ENCODE peak calls at places on chromosomes 13 and 19, in four cellular contexts. One of them, this sample, is unnamed.

GRCh38 chr19:54478677-54479266 is 5.7 kb upstream of the CDC42EP5 start:
- DNase-seq in fibroblast of lung: peak; percentile 54
- DNase-seq in astrocyte of the spinal cord: peak; percentile 41
- DNase-seq in fibroblast of villous mesenchyme: peak; percentile 53
- DNase-seq in this sample: peak; percentile 63

GRCh38 chr19:5046339-5047039 is 77.6 kb downstream of the KDM4B start:
- DNase-seq in fibroblast of lung: no peak
- DNase-seq in astrocyte of the spinal cord: peak; percentile 60
- DNase-seq in fibroblast of villous mesenchyme: peak; percentile 59
- DNase-seq in this sample: no peak

GRCh38 chr13:50613356-50613831 is 230.1 kb downstream of the DLEU7 start:
- DNase-seq in fibroblast of lung: peak; percentile 49
- DNase-seq in astrocyte of the spinal cord: peak; percentile 34
- DNase-seq in fibroblast of villous mesenchyme: no peak
- DNase-seq in this sample: peak; percentile 12

GRCh38 chr19:11268783-11269267 is 6.5 kb upstream of the DOCK6 start:
- DNase-seq in fibroblast of lung: peak; percentile 79
- DNase-seq in astrocyte of the spinal cord: peak; percentile 86
- DNase-seq in fibroblast of villous mesenchyme: peak; percentile 92
- DNase-seq in this sample: peak; percentile 90

GRCh38 chr13:90185734-90186133 is 1161.8 kb upstream of the MIR17HG start:
- DNase-seq in fibroblast of lung: no peak
- DNase-seq in astrocyte of the spinal cord: no peak
- DNase-seq in fibroblast of villous mesenchyme: no peak
- DNase-seq in this sample: no peak

GRCh38 chr19:10420444-10421239 is at the start of gene PDE4A:
- DNase-seq in fibroblast of lung: no peak
- DNase-seq in astrocyte of the spinal cord: no peak
- DNase-seq in fibroblast of villous mesenchyme: peak; percentile 40
- DNase-seq in this sample: peak; percentile 41

GRCh38 chr13:111329641-111330040 is 9.2 kb downstream of the TEX29 start:
- DNase-seq in fibroblast of lung: no peak
- DNase-seq in astrocyte of the spinal cord: no peak
- DNase-seq in fibroblast of villous mesenchyme: no peak
- DNase-seq in this sample: no peak

GRCh38 chr13:107883561-107884175 is 331.7 kb downstream of the LIG4 start:
- DNase-seq in fibroblast of lung: peak; percentile 12
- DNase-seq in astrocyte of the spinal cord: peak; percentile 77
- DNase-seq in fibroblast of villous mesenchyme: peak; percentile 40
- DNase-seq in this sample: peak; percentile 41

GRCh38 chr13:109175666-109176065 is 546.3 kb downstream of the MYO16 start:
- DNase-seq in fibroblast of lung: no peak
- DNase-seq in astrocyte of the spinal cord: no peak
- DNase-seq in fibroblast of villous mesenchyme: no peak
- DNase-seq in this sample: no peak

GRCh38 chr13:64540468-64540867 is 2689.7 kb downstream of the PCDH9 start:
- DNase-seq in fibroblast of lung: no peak
- DNase-seq in astrocyte of the spinal cord: no peak
- DNase-seq in fibroblast of villous mesenchyme: no peak
- DNase-seq in this sample: no peak

GRCh38 chr13:73417012-73417615 is 358.3 kb downstream of the KLF5 start:
- DNase-seq in fibroblast of lung: no peak
- DNase-seq in astrocyte of the spinal cord: no peak
- DNase-seq in fibroblast of villous mesenchyme: peak; percentile 14
- DNase-seq in this sample: peak; percentile 3

GRCh38 chr13:43145556-43145955 is 122.2 kb downstream of the DNAJC15 start:
- DNase-seq in fibroblast of lung: no peak
- DNase-seq in astrocyte of the spinal cord: no peak
- DNase-seq in fibroblast of villous mesenchyme: no peak
- DNase-seq in this sample: no peak

GRCh38 chr13:46803586-46803985 is 6.6 kb upstream of the ESD start:
- DNase-seq in fibroblast of lung: no peak
- DNase-seq in astrocyte of the spinal cord: peak; percentile 12
- DNase-seq in fibroblast of villous mesenchyme: peak; percentile 16
- DNase-seq in this sample: no peak

GRCh38 chr19:40605201-40605971 is 4.2 kb downstream of the LTBP4 start:
- DNase-seq in fibroblast of lung: peak; percentile 63
- DNase-seq in astrocyte of the spinal cord: peak; percentile 63
- DNase-seq in fibroblast of villous mesenchyme: peak; percentile 71
- DNase-seq in this sample: peak; percentile 48

GRCh38 chr19:46350029-46350757 is 3.3 kb downstream of the PPP5C start:
- DNase-seq in fibroblast of lung: no peak
- DNase-seq in astrocyte of the spinal cord: no peak
- DNase-seq in fibroblast of villous mesenchyme: no peak
- DNase-seq in this sample: no peak

GRCh38 chr13:111090169-111090568 is 24.9 kb upstream of the ARHGEF7 start:
- DNase-seq in fibroblast of lung: no peak
- DNase-seq in astrocyte of the spinal cord: no peak
- DNase-seq in fibroblast of villous mesenchyme: no peak
- DNase-seq in this sample: no peak

GRCh38 chr19:15293751-15294505 is 38.4 kb downstream of the BRD4 start:
- DNase-seq in fibroblast of lung: peak; percentile 76
- DNase-seq in astrocyte of the spinal cord: no peak
- DNase-seq in fibroblast of villous mesenchyme: peak; percentile 93
- DNase-seq in this sample: peak; percentile 65

GRCh38 chr19:38234615-38235014 is 10.6 kb upstream of the DPF1 start:
- DNase-seq in fibroblast of lung: no peak
- DNase-seq in astrocyte of the spinal cord: no peak
- DNase-seq in fibroblast of villous mesenchyme: no peak
- DNase-seq in this sample: no peak

GRCh38 chr13:113669231-113669870 is 2.3 kb downstream of the GRK1 start:
- DNase-seq in fibroblast of lung: no peak
- DNase-seq in astrocyte of the spinal cord: no peak
- DNase-seq in fibroblast of villous mesenchyme: no peak
- DNase-seq in this sample: no peak

GRCh38 chr19:35247526-35248309 is 1.1 kb upstream of the LSR start:
- DNase-seq in fibroblast of lung: no peak
- DNase-seq in astrocyte of the spinal cord: no peak
- DNase-seq in fibroblast of villous mesenchyme: no peak
- DNase-seq in this sample: no peak

GRCh38 chr19:4657835-4658234 is 12.3 kb downstream of the MYDGF start:
- DNase-seq in fibroblast of lung: no peak
- DNase-seq in astrocyte of the spinal cord: no peak
- DNase-seq in fibroblast of villous mesenchyme: no peak
- DNase-seq in this sample: no peak

GRCh38 chr13:94515352-94515751 is 35.9 kb upstream of the DCT start:
- DNase-seq in fibroblast of lung: no peak
- DNase-seq in astrocyte of the spinal cord: no peak
- DNase-seq in fibroblast of villous mesenchyme: no peak
- DNase-seq in this sample: no peak

GRCh38 chr19:47542030-47542475 is 27.2 kb upstream of the NAPA start:
- DNase-seq in fibroblast of lung: no peak
- DNase-seq in astrocyte of the spinal cord: no peak
- DNase-seq in fibroblast of villous mesenchyme: peak; percentile 86
- DNase-seq in this sample: peak; percentile 65

GRCh38 chr13:40732658-40733057 is 38.3 kb downstream of the MRPS31 start:
- DNase-seq in fibroblast of lung: no peak
- DNase-seq in astrocyte of the spinal cord: no peak
- DNase-seq in fibroblast of villous mesenchyme: peak; percentile 51
- DNase-seq in this sample: no peak

GRCh38 chr19:55459551-55459949 is 1.9 kb downstream of the ISOC2 start:
- DNase-seq in fibroblast of lung: no peak
- DNase-seq in astrocyte of the spinal cord: no peak
- DNase-seq in fibroblast of villous mesenchyme: no peak
- DNase-seq in this sample: no peak

GRCh38 chr19:33273065-33273736 is 29.1 kb downstream of the CEBPA start:
- DNase-seq in fibroblast of lung: no peak
- DNase-seq in astrocyte of the spinal cord: no peak
- DNase-seq in fibroblast of villous mesenchyme: no peak
- DNase-seq in this sample: no peak

GRCh38 chr19:39971380-39971841 is 446 bp downstream of the PSMC4 start:
- DNase-seq in fibroblast of lung: no peak
- DNase-seq in astrocyte of the spinal cord: no peak
- DNase-seq in fibroblast of villous mesenchyme: no peak
- DNase-seq in this sample: no peak

GRCh38 chr19:55525289-55526101 is 11.4 kb downstream of the SBK2 start:
- DNase-seq in fibroblast of lung: no peak
- DNase-seq in astrocyte of the spinal cord: no peak
- DNase-seq in fibroblast of villous mesenchyme: no peak
- DNase-seq in this sample: no peak

GRCh38 chr13:48412100-48412556 is 785 bp downstream of the LPAR6 start:
- DNase-seq in fibroblast of lung: peak; percentile 66
- DNase-seq in astrocyte of the spinal cord: peak; percentile 55
- DNase-seq in fibroblast of villous mesenchyme: peak; percentile 53
- DNase-seq in this sample: no peak
- H3K4me3 ChIP-seq in fibroblast of lung: peak overlapping the region; percentile 61
- H3K4me3 ChIP-seq in astrocyte of the spinal cord: peak overlapping the region; percentile 55
- H3K4me3 ChIP-seq in fibroblast of villous mesenchyme: peak overlapping the region; percentile 68
- H3K4me3 ChIP-seq in this sample: peak overlapping the region; percentile 63

DNA sequence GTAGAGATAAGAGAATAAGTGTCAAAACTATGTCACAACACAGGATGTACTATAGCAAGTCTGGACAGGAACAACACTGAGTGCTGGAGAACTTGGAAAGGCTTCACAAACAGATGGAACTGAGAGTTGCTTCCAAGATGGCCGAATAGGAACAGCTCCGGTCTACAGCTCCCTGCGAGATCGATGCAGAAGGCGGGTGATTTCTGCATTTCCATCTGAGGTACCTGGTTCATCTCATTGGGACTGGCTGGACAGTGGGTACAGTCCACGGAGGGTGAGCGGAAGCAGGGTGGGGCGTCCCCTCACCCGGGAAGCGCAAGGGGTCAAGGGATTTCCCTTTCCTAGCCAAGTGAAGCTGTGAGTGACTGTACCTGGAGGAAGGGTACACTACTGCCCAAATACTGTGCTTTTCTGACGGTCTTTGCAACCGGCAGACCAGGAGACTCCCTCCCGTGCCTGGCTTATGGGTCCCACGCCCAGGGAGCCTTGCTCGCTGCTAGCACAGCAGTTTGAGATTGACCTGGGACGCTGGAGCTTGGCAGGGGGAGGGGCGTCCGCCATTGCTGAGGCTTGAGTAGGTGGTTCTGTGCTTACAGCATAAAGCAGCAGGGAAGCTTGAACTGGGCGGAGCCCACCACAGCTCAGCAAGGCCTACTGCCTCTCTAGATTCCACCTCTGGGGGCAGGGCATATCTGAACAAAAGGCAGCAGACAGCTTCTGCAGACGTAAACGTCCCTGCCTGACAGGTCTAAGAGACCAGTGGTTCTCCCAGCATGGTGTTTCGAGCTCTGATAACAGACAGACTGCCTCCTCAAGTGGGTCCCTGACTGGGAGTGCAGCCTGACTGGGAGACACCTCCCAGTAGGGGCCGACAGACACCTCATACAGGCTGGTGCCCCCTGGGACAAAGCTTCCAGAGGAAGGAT is 46.0 kb downstream of the USP12 start:
- DNase-seq in fibroblast of lung: no peak
- DNase-seq in astrocyte of the spinal cord: no peak
- DNase-seq in fibroblast of villous mesenchyme: peak; percentile 28
- DNase-seq in this sample: no peak
- TF ChIP-seq CTCF in fibroblast of lung: no peak
- TF ChIP-seq CTCF in astrocyte of the spinal cord: no peak
- TF ChIP-seq CTCF in fibroblast of villous mesenchyme: no peak
- TF ChIP-seq CTCF in this sample: no peak

GRCh38 chr13:100235311-100235901 is 146.5 kb downstream of the PCCA start:
- DNase-seq in fibroblast of lung: peak; percentile 72
- DNase-seq in astrocyte of the spinal cord: peak; percentile 73
- DNase-seq in fibroblast of villous mesenchyme: peak; percentile 58
- DNase-seq in this sample: peak; percentile 68
- H3K4me3 ChIP-seq in fibroblast of lung: no peak overlapping the region
- H3K4me3 ChIP-seq in astrocyte of the spinal cord: no peak overlapping the region
- H3K4me3 ChIP-seq in fibroblast of villous mesenchyme: no peak overlapping the region
- H3K4me3 ChIP-seq in this sample: peak overlapping the region; percentile 5

GRCh38 chr19:31338069-31338767 is 11.0 kb downstream of the TSHZ3 start:
- DNase-seq in fibroblast of lung: peak; percentile 88
- DNase-seq in astrocyte of the spinal cord: peak; percentile 73
- DNase-seq in fibroblast of villous mesenchyme: peak; percentile 92
- DNase-seq in this sample: peak; percentile 92
- TF ChIP-seq CTCF in fibroblast of lung: peak; percentile 72
- TF ChIP-seq CTCF in astrocyte of the spinal cord: peak; percentile 88
- TF ChIP-seq CTCF in fibroblast of villous mesenchyme: peak; percentile 92
- TF ChIP-seq CTCF in this sample: peak; percentile 89

DNA sequence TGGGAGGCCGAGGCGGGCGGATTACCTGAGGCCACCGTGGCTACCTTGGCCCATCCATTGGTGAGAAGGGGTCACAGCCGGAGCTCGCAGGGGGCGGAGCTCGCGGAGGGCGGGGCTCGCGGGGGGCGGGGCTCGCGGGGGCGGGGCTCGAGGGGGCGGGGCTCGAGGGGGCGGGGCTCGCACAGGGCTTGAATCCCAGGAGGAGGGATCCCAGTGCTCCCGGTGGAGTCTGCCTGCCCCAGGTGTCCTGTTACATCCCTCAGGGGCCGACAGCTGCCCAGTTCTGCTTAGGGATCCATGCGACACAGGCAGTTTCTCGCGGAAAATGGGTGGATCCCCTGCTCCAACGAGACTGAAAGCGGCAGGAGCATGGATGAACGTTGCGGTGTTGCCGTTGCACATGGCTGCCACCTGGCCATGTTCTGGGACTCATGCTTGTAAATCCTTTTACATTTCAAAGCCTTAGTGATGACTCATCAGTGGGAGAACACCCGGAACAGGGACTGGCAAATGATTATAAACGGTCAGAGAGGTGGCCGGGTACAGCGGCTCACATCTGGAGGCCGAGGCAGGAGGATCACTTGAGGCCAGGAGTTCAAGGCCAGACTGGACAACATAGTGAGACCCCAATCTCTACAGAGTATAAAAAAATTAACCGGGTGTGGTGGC is 25.1 kb downstream of the TMPRSS9 start:
- DNase-seq in fibroblast of lung: peak; percentile 71
- DNase-seq in astrocyte of the spinal cord: peak; percentile 71
- DNase-seq in fibroblast of villous mesenchyme: peak; percentile 88
- DNase-seq in this sample: peak; percentile 58
- H3K4me3 ChIP-seq in fibroblast of lung: no peak overlapping the region
- H3K4me3 ChIP-seq in astrocyte of the spinal cord: no peak overlapping the region
- H3K4me3 ChIP-seq in fibroblast of villous mesenchyme: peak overlapping the region; percentile 35
- H3K4me3 ChIP-seq in this sample: no peak overlapping the region

GRCh38 chr19:13154911-13155471 is 4.8 kb downstream of the IER2 start:
- DNase-seq in fibroblast of lung: peak; percentile 57
- DNase-seq in astrocyte of the spinal cord: peak; percentile 59
- DNase-seq in fibroblast of villous mesenchyme: peak; percentile 67
- DNase-seq in this sample: no peak
- TF ChIP-seq CTCF in fibroblast of lung: peak; percentile 15
- TF ChIP-seq CTCF in astrocyte of the spinal cord: peak; percentile 23
- TF ChIP-seq CTCF in fibroblast of villous mesenchyme: peak; percentile 20
- TF ChIP-seq CTCF in this sample: peak; percentile 28

GRCh38 chr13:21735621-21736401 is 64.9 kb downstream of the FGF9 start:
- DNase-seq in fibroblast of lung: no peak
- DNase-seq in astrocyte of the spinal cord: no peak
- DNase-seq in fibroblast of villous mesenchyme: no peak
- DNase-seq in this sample: no peak
- H3K4me3 ChIP-seq in fibroblast of lung: no peak overlapping the region
- H3K4me3 ChIP-seq in astrocyte of the spinal cord: no peak overlapping the region
- H3K4me3 ChIP-seq in fibroblast of villous mesenchyme: no peak overlapping the region
- H3K4me3 ChIP-seq in this sample: no peak overlapping the region